ENCODE peak calls at places on chromosomes 2 and 18, in five cellular contexts. V is left ventricle myocardium inferior, O is brain microvascular endothelial cell, R is PC-9, G is Peyer's patch. X is an unnamed sample. For H3K36me3, the result is how much of the 10 kb centered on the place peaks cover.

GRCh38 chr18:77248873-77249582 is 620 bp upstream of the GALR1 start:
- DNase-seq in V (no peak), O (no peak), R (no peak), G (no peak), X (no peak)

GRCh38 chr2:30185175-30185574 is 38.4 kb downstream of the YPEL5 start:
- DNase-seq in V (no peak), O (no peak), R (no peak), G (no peak), X (no peak)

GRCh38 chr2:101306410-101306809 is 2.1 kb downstream of the RNF149 start:
- DNase-seq in V (no peak), O (no peak), R (no peak), G (no peak), X (no peak)

GRCh38 chr18:61743775-61744531 is 148.9 kb downstream of the RNF152 start:
- DNase-seq in V (peak), O (peak), R (no peak), G (no peak), X (no peak)

GRCh38 chr2:68751397-68752339 is 17.1 kb downstream of the ARHGAP25 start:
- DNase-seq in V (peak), O (peak), R (peak), G (peak), X (peak)

GRCh38 chr2:37343537-37344434 is 644 bp upstream of the QPCT start:
- DNase-seq in V (no peak), O (peak), R (no peak), G (no peak), X (no peak)

GRCh38 chr18:76573325-76574025 is 78.4 kb upstream of the ZNF516 start:
- DNase-seq in V (no peak), O (peak), R (peak), G (no peak), X (no peak)

GRCh38 chr2:215684448-215685217 is 248.8 kb upstream of the FN1 start:
- DNase-seq in V (no peak), O (peak), R (no peak), G (no peak), X (no peak)

GRCh38 chr2:209986405-209986804 is 16.0 kb upstream of the RPE start:
- DNase-seq in V (no peak), O (no peak), R (no peak), G (no peak), X (no peak)

GRCh38 chr2:84782717-84783442 is 98.0 kb downstream of the TRABD2A start:
- DNase-seq in V (no peak), O (no peak), R (no peak), G (peak), X (no peak)

GRCh38 chr2:130827502-130828251 is 9.0 kb upstream of the ARHGEF4 start:
- DNase-seq in V (no peak), O (peak), R (peak), G (no peak), X (no peak)

GRCh38 chr18:71442830-71443229 is 1101.3 kb downstream of the CBLN2 start:
- DNase-seq in V (no peak), O (no peak), R (no peak), G (no peak), X (no peak)

GRCh38 chr2:122007577-122007976 is 252.1 kb downstream of the TSN start:
- DNase-seq in V (no peak), O (no peak), R (no peak), G (no peak), X (no peak)

GRCh38 chr2:165927353-165927752 is 26.2 kb downstream of the TTC21B start:
- DNase-seq in V (no peak), O (no peak), R (no peak), G (no peak), X (no peak)

GRCh38 chr2:10326151-10326616 is 23.5 kb downstream of the HPCAL1 start:
- DNase-seq in V (no peak), O (no peak), R (no peak), G (no peak), X (no peak)

GRCh38 chr2:176130153-176130916 is 830 bp downstream of the HOXD8 start:
- DNase-seq in V (no peak), O (no peak), R (peak), G (peak), X (peak)

GRCh38 chr2:191434072-191434471 is 188.9 kb downstream of the MYO1B start:
- DNase-seq in V (no peak), O (no peak), R (no peak), G (no peak), X (no peak)

GRCh38 chr2:217309056-217309455 is 449.2 kb upstream of the TNP1 start:
- DNase-seq in V (no peak), O (no peak), R (no peak), G (no peak), X (no peak)

GRCh38 chr2:225400060-225400511 is 576 bp downstream of the NYAP2 start:
- DNase-seq in V (no peak), O (peak), R (peak), G (no peak), X (peak)

GRCh38 chr2:156443089-156443488 is 6.9 kb downstream of the GPD2 start:
- DNase-seq in V (no peak), O (no peak), R (no peak), G (no peak), X (no peak)

GRCh38 chr2:238449909-238450417 is 23.2 kb downstream of the ASB1 start:
- DNase-seq in V (peak), O (no peak), R (no peak), G (peak), X (no peak)

GRCh38 chr18:55073116-55073515 is 113.9 kb upstream of the CCDC68 start:
- DNase-seq in V (no peak), O (no peak), R (no peak), G (no peak), X (no peak)

GRCh38 chr2:60885683-60886082 is 4.3 kb downstream of the REL start:
- DNase-seq in V (no peak), O (no peak), R (no peak), G (no peak), X (no peak)

GRCh38 chr2:95514728-95515127 is 30.2 kb upstream of the TRIM43B start:
- DNase-seq in V (no peak), O (no peak), R (no peak), G (no peak), X (no peak)

GRCh38 chr2:18156421-18156820 is 278.0 kb downstream of the KCNS3 start:
- DNase-seq in V (no peak), O (no peak), R (no peak), G (no peak), X (no peak)

GRCh38 chr2:207532676-207533075 is 2.9 kb downstream of the CREB1 start:
- DNase-seq in V (no peak), O (no peak), R (no peak), G (peak), X (no peak)

GRCh38 chr2:207531024-207531411 is 1.3 kb downstream of the CREB1 start:
- DNase-seq in V (no peak), O (no peak), R (no peak), G (no peak), X (no peak)

GRCh38 chr2:207530160-207531023 is 630 bp downstream of the CREB1 start:
- DNase-seq in V (peak), O (no peak), R (peak), G (peak), X (peak)

GRCh38 chr2:207529330-207530159 is at the start of gene CREB1:
- DNase-seq in V (peak), O (peak), R (peak), G (peak), X (peak)

DNA sequence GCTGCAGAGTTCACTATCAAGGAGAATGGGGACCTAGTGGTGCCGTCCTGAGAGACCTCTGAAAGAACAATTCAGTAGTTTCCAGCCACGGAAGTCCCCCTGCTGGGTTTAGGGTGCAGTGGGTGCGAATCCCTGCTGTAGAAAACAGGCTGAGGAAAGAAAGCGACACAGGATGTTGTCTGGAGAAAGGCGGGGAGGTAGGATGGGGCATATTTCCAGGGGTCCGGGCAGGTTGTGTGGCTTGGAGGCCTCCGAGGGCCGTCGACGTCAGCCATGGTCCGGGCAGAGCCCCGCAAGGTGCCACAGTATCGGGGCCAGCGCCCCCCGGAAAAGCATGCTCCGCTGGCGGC is 807 bp upstream of the CREB1 start:
- DNase-seq in V (no peak), O (no peak), R (peak), G (peak), X (no peak)
- TF ChIP-seq CTCF in V (peak), O (peak), R (no peak), G (no peak), X (no peak)

GRCh38 chr2:233162770-233163169 is 88.7 kb upstream of the ATG16L1 start:
- DNase-seq in V (no peak), O (no peak), R (no peak), G (no peak), X (no peak)
- H3K36me3 ChIP-seq in V (under half), O (under half), R (under half), G (under half), X (under half)

GRCh38 chr2:189253841-189254240 is 74.3 kb upstream of the COL5A2 start:
- DNase-seq in V (no peak), O (no peak), R (no peak), G (no peak), X (no peak)

GRCh38 chr2:189254268-189254883 is 74.8 kb upstream of the COL5A2 start:
- DNase-seq in V (peak), O (peak), R (no peak), G (peak), X (peak)

GRCh38 chr2:189252991-189253680 is 73.6 kb upstream of the COL5A2 start:
- DNase-seq in V (no peak), O (no peak), R (no peak), G (no peak), X (no peak)

GRCh38 chr2:189258604-189259003 is 79.0 kb upstream of the COL5A2 start:
- DNase-seq in V (no peak), O (no peak), R (no peak), G (no peak), X (no peak)

GRCh38 chr2:189255711-189256110 is 76.2 kb upstream of the COL5A2 start:
- DNase-seq in V (no peak), O (no peak), R (no peak), G (no peak), X (no peak)
- H3K27ac ChIP-seq in V (no peak), O (no peak), R (no peak), G (no peak), X (no peak)

GRCh38 chr2:15836134-15836941 is 104.0 kb upstream of the MYCN start:
- DNase-seq in V (no peak), O (no peak), R (no peak), G (no peak), X (no peak)

GRCh38 chr2:15839461-15840124 is 100.8 kb upstream of the MYCN start:
- DNase-seq in V (no peak), O (no peak), R (no peak), G (no peak), X (no peak)

GRCh38 chr2:15834381-15835031 is 105.8 kb upstream of the MYCN start:
- DNase-seq in V (no peak), O (no peak), R (no peak), G (no peak), X (no peak)

GRCh38 chr2:15838481-15838880 is 101.9 kb upstream of the MYCN start:
- DNase-seq in V (no peak), O (no peak), R (no peak), G (no peak), X (no peak)

GRCh38 chr2:15836942-15837610 is 103.3 kb upstream of the MYCN start:
- DNase-seq in V (no peak), O (no peak), R (no peak), G (no peak), X (no peak)
- TF ChIP-seq CTCF in V (no peak), O (no peak), R (no peak), G (no peak), X (no peak)

DNA sequence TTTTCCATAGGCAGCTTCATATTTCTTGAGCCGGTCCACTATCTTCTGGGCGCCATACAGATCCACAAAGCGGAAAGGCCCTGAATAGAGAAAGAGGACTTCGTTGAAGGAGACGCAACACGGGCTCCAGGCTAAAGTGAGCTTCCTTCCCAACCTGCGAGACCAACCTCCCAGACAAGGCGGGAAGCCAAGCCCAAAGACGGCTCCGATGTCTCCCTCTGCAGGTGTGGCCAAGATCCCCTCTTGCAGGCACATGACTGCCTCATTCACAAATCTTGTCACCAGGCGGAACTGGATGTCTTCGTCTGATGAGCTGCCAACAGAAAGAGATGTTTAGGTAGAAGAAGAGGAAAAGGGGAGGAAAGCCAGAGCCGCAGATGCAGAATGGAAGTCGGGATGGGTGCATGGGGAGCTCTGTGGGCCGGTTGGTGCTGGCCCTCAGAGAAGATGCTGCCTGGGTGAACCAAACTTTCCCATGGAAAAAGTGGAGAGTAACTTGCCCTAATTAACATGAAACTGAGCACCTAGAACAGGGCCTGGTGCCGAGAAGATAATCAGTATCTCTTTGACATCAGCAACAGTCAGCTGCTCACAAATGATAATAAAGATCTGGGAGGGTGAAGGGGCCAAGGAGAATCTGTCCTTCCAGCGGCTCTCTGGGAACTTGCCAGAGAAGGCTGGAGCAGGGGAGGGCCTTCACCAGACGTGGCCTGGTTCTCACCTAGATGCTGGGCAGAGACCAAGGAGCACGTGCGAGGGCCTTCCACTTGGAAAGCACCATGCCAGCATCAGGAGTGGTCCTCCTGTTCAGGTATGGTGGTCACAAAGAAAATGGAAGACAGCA is 18.6 kb downstream of the GAREM2 start:
- DNase-seq in V (no peak), O (no peak), R (no peak), G (no peak), X (no peak)
- H3K36me3 ChIP-seq in V (half or more), O (under half), R (under half), G (under half), X (under half)

DNA sequence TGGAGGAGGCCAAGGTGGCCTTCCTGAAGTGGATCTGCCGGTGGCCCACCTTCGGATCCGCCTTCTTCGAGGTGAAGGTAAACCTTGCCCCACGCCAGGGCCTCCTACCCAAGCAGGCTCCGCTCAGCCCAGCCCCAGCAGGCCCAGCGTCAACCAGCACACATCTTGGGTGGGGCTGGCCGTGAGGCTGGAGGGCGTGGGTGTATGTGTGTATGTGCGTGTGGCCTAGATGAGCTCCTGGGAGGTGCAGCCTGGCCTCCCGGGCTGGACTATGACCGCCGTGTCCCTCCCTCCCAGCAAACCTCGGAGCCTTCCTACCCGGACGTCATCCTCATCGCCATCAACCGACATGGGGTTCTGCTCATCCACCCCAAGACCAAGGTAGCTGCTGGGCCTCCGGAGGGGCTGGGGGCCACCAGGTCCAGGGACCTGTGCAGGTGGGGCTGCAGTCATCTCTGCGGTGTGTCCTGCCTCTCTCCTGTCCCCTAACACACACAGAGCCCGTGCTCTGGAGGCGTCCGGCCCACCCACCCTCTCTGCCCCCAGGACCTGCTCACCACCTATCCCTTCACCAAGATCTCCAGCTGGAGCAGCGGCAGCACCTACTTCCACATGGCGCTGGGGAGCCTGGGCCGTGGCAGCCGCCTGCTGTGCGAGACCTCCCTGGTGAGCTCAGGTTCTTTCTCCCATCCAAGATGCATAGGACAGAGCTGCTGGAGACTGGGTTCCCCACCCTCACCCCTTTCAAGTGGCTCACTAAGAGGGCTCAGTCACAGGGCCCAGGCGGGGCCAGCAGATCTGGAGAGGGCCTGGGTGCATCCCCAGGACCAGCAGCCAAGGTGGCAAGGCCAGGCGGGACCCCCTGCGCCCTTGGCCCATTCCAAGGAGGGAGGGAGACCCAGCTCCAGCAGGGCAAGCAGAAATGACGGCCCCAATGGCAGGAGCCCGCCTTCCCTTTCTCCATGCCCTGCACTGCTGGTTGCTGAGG is 9.4 kb upstream of the GPR17 start:
- DNase-seq in V (no peak), O (no peak), R (no peak), G (peak), X (no peak)
- H3K27ac ChIP-seq in V (peak), O (no peak), R (peak), G (peak), X (no peak)

GRCh38 chr2:120769787-120770120 is 34.1 kb downstream of the GLI2 start:
- DNase-seq in V (peak), O (no peak), R (no peak), G (no peak), X (no peak)
- TF ChIP-seq CTCF in V (no peak), O (no peak), R (no peak), G (no peak), X (no peak)